ENCODE peak calls at places on chromosomes 6 and 20, in eight cellular contexts. One of them, this sample, is unnamed.

GRCh38 chr20:16528078-16528477 is 45.2 kb downstream of the KIF16B start:
- DNase-seq in AG04450: peak
- DNase-seq in cardiac septum: no peak
- DNase-seq in pons: no peak
- DNase-seq in fibroblast of lung: peak
- DNase-seq in psoas muscle: peak
- DNase-seq in ELF-1: peak
- DNase-seq in non-pigmented ciliary epithelial cell: peak
- DNase-seq in this sample: peak

GRCh38 chr20:47730744-47731143 is 54.5 kb downstream of the SULF2 start:
- DNase-seq in fibroblast of lung: no peak
- DNase-seq in pons: no peak
- DNase-seq in psoas muscle: no peak
- DNase-seq in non-pigmented ciliary epithelial cell: no peak
- DNase-seq in AG04450: no peak
- DNase-seq in ELF-1: no peak
- DNase-seq in cardiac septum: no peak
- DNase-seq in this sample: no peak

GRCh38 chr20:63915471-63915870 is 20.5 kb downstream of the DNAJC5 start:
- DNase-seq in cardiac septum: no peak
- DNase-seq in non-pigmented ciliary epithelial cell: no peak
- DNase-seq in fibroblast of lung: no peak
- DNase-seq in pons: peak
- DNase-seq in ELF-1: no peak
- DNase-seq in AG04450: no peak
- DNase-seq in psoas muscle: no peak
- DNase-seq in this sample: no peak

GRCh38 chr6:137115653-137116052 is 57.8 kb downstream of the IL22RA2 start:
- DNase-seq in cardiac septum: no peak
- DNase-seq in psoas muscle: no peak
- DNase-seq in AG04450: no peak
- DNase-seq in non-pigmented ciliary epithelial cell: no peak
- DNase-seq in ELF-1: no peak
- DNase-seq in fibroblast of lung: no peak
- DNase-seq in pons: no peak
- DNase-seq in this sample: no peak

GRCh38 chr6:23027281-23027680 is 457.9 kb downstream of the HDGFL1 start:
- DNase-seq in ELF-1: no peak
- DNase-seq in psoas muscle: no peak
- DNase-seq in pons: peak
- DNase-seq in fibroblast of lung: peak
- DNase-seq in non-pigmented ciliary epithelial cell: no peak
- DNase-seq in cardiac septum: no peak
- DNase-seq in AG04450: no peak
- DNase-seq in this sample: no peak

GRCh38 chr6:138454976-138455706 is 44.2 kb downstream of the NHSL1 start:
- DNase-seq in non-pigmented ciliary epithelial cell: no peak
- DNase-seq in ELF-1: no peak
- DNase-seq in fibroblast of lung: peak
- DNase-seq in pons: no peak
- DNase-seq in AG04450: no peak
- DNase-seq in cardiac septum: no peak
- DNase-seq in psoas muscle: no peak
- DNase-seq in this sample: peak

GRCh38 chr6:62775427-62776022 is 435.7 kb upstream of the FKBP1C start:
- DNase-seq in ELF-1: no peak
- DNase-seq in cardiac septum: no peak
- DNase-seq in AG04450: no peak
- DNase-seq in psoas muscle: no peak
- DNase-seq in fibroblast of lung: no peak
- DNase-seq in non-pigmented ciliary epithelial cell: no peak
- DNase-seq in pons: peak
- DNase-seq in this sample: peak

GRCh38 chr6:13624871-13625288 is 9.7 kb downstream of the NOL7 start:
- DNase-seq in fibroblast of lung: peak
- DNase-seq in psoas muscle: no peak
- DNase-seq in cardiac septum: no peak
- DNase-seq in pons: no peak
- DNase-seq in ELF-1: peak
- DNase-seq in AG04450: no peak
- DNase-seq in non-pigmented ciliary epithelial cell: no peak
- DNase-seq in this sample: peak

GRCh38 chr6:151488226-151488625 is 5.6 kb upstream of the CCDC170 start:
- DNase-seq in pons: no peak
- DNase-seq in psoas muscle: no peak
- DNase-seq in cardiac septum: no peak
- DNase-seq in non-pigmented ciliary epithelial cell: no peak
- DNase-seq in fibroblast of lung: peak
- DNase-seq in AG04450: no peak
- DNase-seq in ELF-1: no peak
- DNase-seq in this sample: no peak

GRCh38 chr20:41027366-41027765 is 1.3 kb upstream of the TOP1 start:
- DNase-seq in AG04450: no peak
- DNase-seq in fibroblast of lung: no peak
- DNase-seq in cardiac septum: no peak
- DNase-seq in ELF-1: no peak
- DNase-seq in pons: no peak
- DNase-seq in psoas muscle: no peak
- DNase-seq in non-pigmented ciliary epithelial cell: no peak
- DNase-seq in this sample: no peak

GRCh38 chr20:62570897-62571666 is 71.2 kb upstream of the SLCO4A1 start:
- DNase-seq in non-pigmented ciliary epithelial cell: no peak
- DNase-seq in fibroblast of lung: no peak
- DNase-seq in cardiac septum: no peak
- DNase-seq in pons: no peak
- DNase-seq in psoas muscle: peak
- DNase-seq in AG04450: no peak
- DNase-seq in ELF-1: no peak
- DNase-seq in this sample: no peak

GRCh38 chr6:136927313-136927712 is 5.2 kb downstream of the SLC35D3 start:
- DNase-seq in AG04450: no peak
- DNase-seq in psoas muscle: no peak
- DNase-seq in pons: no peak
- DNase-seq in non-pigmented ciliary epithelial cell: no peak
- DNase-seq in fibroblast of lung: no peak
- DNase-seq in ELF-1: peak
- DNase-seq in cardiac septum: no peak
- DNase-seq in this sample: peak

GRCh38 chr6:79338493-79338892 is 104.0 kb upstream of the HMGN3 start:
- DNase-seq in ELF-1: no peak
- DNase-seq in cardiac septum: no peak
- DNase-seq in fibroblast of lung: no peak
- DNase-seq in non-pigmented ciliary epithelial cell: no peak
- DNase-seq in psoas muscle: no peak
- DNase-seq in pons: no peak
- DNase-seq in AG04450: no peak
- DNase-seq in this sample: no peak

GRCh38 chr6:68741501-68742343 is 106.6 kb downstream of the ADGRB3 start:
- DNase-seq in ELF-1: no peak
- DNase-seq in AG04450: no peak
- DNase-seq in non-pigmented ciliary epithelial cell: no peak
- DNase-seq in pons: no peak
- DNase-seq in psoas muscle: no peak
- DNase-seq in cardiac septum: no peak
- DNase-seq in fibroblast of lung: peak
- DNase-seq in this sample: no peak

GRCh38 chr6:23621026-23621425 is 505.0 kb upstream of the NRSN1 start:
- DNase-seq in fibroblast of lung: peak
- DNase-seq in psoas muscle: no peak
- DNase-seq in ELF-1: no peak
- DNase-seq in cardiac septum: no peak
- DNase-seq in AG04450: no peak
- DNase-seq in non-pigmented ciliary epithelial cell: no peak
- DNase-seq in pons: no peak
- DNase-seq in this sample: peak

GRCh38 chr6:155152211-155153076 is 111.4 kb upstream of the CLDN20 start:
- DNase-seq in psoas muscle: no peak
- DNase-seq in non-pigmented ciliary epithelial cell: no peak
- DNase-seq in ELF-1: peak
- DNase-seq in AG04450: no peak
- DNase-seq in pons: no peak
- DNase-seq in cardiac septum: no peak
- DNase-seq in fibroblast of lung: no peak
- DNase-seq in this sample: no peak